ENCODE peak calls at places on chromosome 2, in eight cellular contexts. M is ELR, V is H1, H is foreskin fibroblast, P is NB4, S is SW480, N is psoas muscle, A is testis. W is an unnamed sample.

GRCh38 chr2:120395686-120396518 is 50.0 kb downstream of the INHBB start:
- DNase-seq in H (no peak), V (no peak), S (peak), A (peak), M (no peak), N (peak), P (no peak), W (no peak)

GRCh38 chr2:134381141-134381540 is 127.3 kb downstream of the MGAT5 start:
- DNase-seq in P (no peak), S (no peak), N (no peak), A (no peak), V (no peak), H (no peak), M (no peak), W (no peak)

GRCh38 chr2:233822781-233823730 is 31.3 kb downstream of the HJURP start:
- DNase-seq in N (no peak), A (no peak), H (no peak), S (no peak), P (peak), M (no peak), V (no peak), W (no peak)

GRCh38 chr2:55985406-55985805 is 61.8 kb upstream of the EFEMP1 start:
- DNase-seq in M (no peak), A (no peak), S (no peak), P (peak), V (no peak), H (no peak), N (no peak), W (peak)

GRCh38 chr2:26011990-26012856 is 21.7 kb upstream of the RAB10 start:
- DNase-seq in V (no peak), N (peak), A (peak), P (peak), H (peak), M (peak), S (peak), W (peak)

GRCh38 chr2:212686285-212686895 is 147.8 kb upstream of the ERBB4 start:
- DNase-seq in S (peak), N (peak), V (peak), H (peak), A (peak), M (peak), P (peak), W (peak)

GRCh38 chr2:100291152-100291970 is 30.9 kb downstream of the LONRF2 start:
- DNase-seq in S (peak), M (peak), V (no peak), P (peak), H (peak), A (peak), N (no peak), W (peak)

GRCh38 chr2:7673101-7673500 is 755.9 kb downstream of the RNF144A start:
- DNase-seq in M (no peak), V (no peak), H (no peak), P (no peak), N (no peak), S (no peak), A (no peak), W (no peak)

GRCh38 chr2:45872211-45872610 is 220.7 kb downstream of the PRKCE start:
- DNase-seq in P (no peak), M (peak), A (peak), N (no peak), H (peak), S (no peak), V (no peak), W (no peak)

GRCh38 chr2:127208313-127208712 is 11.8 kb downstream of the CYP27C1 start:
- DNase-seq in H (peak), V (no peak), P (no peak), S (no peak), A (no peak), N (no peak), M (no peak), W (no peak)

GRCh38 chr2:65220432-65221131 is 7.0 kb upstream of the ACTR2 start:
- DNase-seq in V (no peak), N (no peak), A (no peak), P (no peak), S (no peak), H (peak), M (no peak), W (peak)

W was measured in OCI-M1.